ENCODE peak calls at places on chromosomes 5 and 9, in six cellular contexts. Y is foreskin fibroblast, C is adrenal gland, I is astrocyte of the spinal cord, P is tibial nerve, V is heart right ventricle. T is an unnamed sample.

GRCh38 chr9:138022756-138023393 is 145.3 kb downstream of the CACNA1B start:
- DNase-seq in Y (no peak), C (peak), I (no peak), P (no peak), V (no peak), T (no peak)

GRCh38 chr5:178363501-178364325 is 131.1 kb upstream of the PHYKPL start:
- DNase-seq in Y (no peak), C (no peak), I (no peak), P (no peak), V (no peak), T (no peak)

GRCh38 chr5:132681476-132681831 is 7.7 kb downstream of the IL4 start:
- DNase-seq in Y (no peak), C (no peak), I (no peak), P (no peak), V (no peak), T (no peak)

GRCh38 chr9:98171176-98171925 is 21.1 kb downstream of the CORO2A start:
- DNase-seq in Y (no peak), C (no peak), I (no peak), P (no peak), V (no peak), T (no peak)

GRCh38 chr5:124922255-124922975 is 176.0 kb upstream of the ZNF608 start:
- DNase-seq in Y (no peak), C (no peak), I (no peak), P (no peak), V (no peak), T (peak)

GRCh38 chr5:17151686-17152085 is 65.7 kb upstream of the BASP1 start:
- DNase-seq in Y (no peak), C (no peak), I (peak), P (no peak), V (no peak), T (no peak)

GRCh38 chr9:87778996-87779395 is 53.1 kb downstream of the CTSL start:
- DNase-seq in Y (no peak), C (no peak), I (no peak), P (no peak), V (no peak), T (no peak)

GRCh38 chr9:101758300-101758930 is 20.0 kb upstream of the GRIN3A start:
- DNase-seq in Y (no peak), C (no peak), I (no peak), P (no peak), V (no peak), T (no peak)

GRCh38 chr5:14406554-14406849 is 175.1 kb upstream of the OTULINL start:
- DNase-seq in Y (peak), C (no peak), I (peak), P (no peak), V (no peak), T (peak)

GRCh38 chr9:88776717-88777497 is 214.4 kb upstream of the S1PR3 start:
- DNase-seq in Y (peak), C (no peak), I (peak), P (no peak), V (no peak), T (peak)

GRCh38 chr5:143401253-143401845 is 2.1 kb downstream of the NR3C1 start:
- DNase-seq in Y (peak), C (no peak), I (peak), P (no peak), V (no peak), T (no peak)

GRCh38 chr9:82424599-82424998 is 436.0 kb downstream of the SPATA31D1 start:
- DNase-seq in Y (no peak), C (no peak), I (no peak), P (no peak), V (no peak), T (no peak)

GRCh38 chr9:347667-348292 is 133.1 kb downstream of the DOCK8 start:
- DNase-seq in Y (peak), C (no peak), I (peak), P (peak), V (no peak), T (peak)

GRCh38 chr9:93577045-93577939 is 908 bp downstream of the PHF2 start:
- DNase-seq in Y (peak), C (peak), I (no peak), P (no peak), V (peak), T (peak)

GRCh38 chr5:547086-547924 is 23.1 kb upstream of the SLC9A3 start:
- DNase-seq in Y (no peak), C (no peak), I (no peak), P (no peak), V (no peak), T (peak)

GRCh38 chr5:17217421-17218352 is at the start of gene BASP1:
- DNase-seq in Y (peak), C (peak), I (peak), P (peak), V (peak), T (peak)

GRCh38 chr9:113011911-113012381 is at the start of gene ZNF883:
- DNase-seq in Y (peak), C (peak), I (peak), P (no peak), V (peak), T (peak)

GRCh38 chr5:178668579-178668978 is 41.7 kb upstream of the CLK4 start:
- DNase-seq in Y (no peak), C (no peak), I (no peak), P (no peak), V (no peak), T (no peak)

GRCh38 chr5:6659941-6660684 is 26.9 kb downstream of the SRD5A1 start:
- DNase-seq in Y (no peak), C (no peak), I (no peak), P (no peak), V (no peak), T (no peak)

GRCh38 chr9:126695186-126696090 is 81.7 kb downstream of the LMX1B start:
- DNase-seq in Y (no peak), C (no peak), I (no peak), P (no peak), V (no peak), T (no peak)

GRCh38 chr5:154087260-154087659 is 48.5 kb downstream of the MFAP3 start:
- DNase-seq in Y (no peak), C (no peak), I (peak), P (no peak), V (no peak), T (no peak)

GRCh38 chr9:135490980-135491444 is 9.5 kb upstream of the MRPS2 start:
- DNase-seq in Y (no peak), C (no peak), I (no peak), P (no peak), V (no peak), T (no peak)

GRCh38 chr9:129996161-129996849 is 46.7 kb downstream of the FNBP1 start:
- DNase-seq in Y (peak), C (no peak), I (no peak), P (no peak), V (no peak), T (no peak)

GRCh38 chr5:180328296-180329137 is 24.6 kb downstream of the GFPT2 start:
- DNase-seq in Y (peak), C (peak), I (peak), P (peak), V (peak), T (peak)

GRCh38 chr5:32678472-32678871 is 32.6 kb upstream of the NPR3 start:
- DNase-seq in Y (no peak), C (no peak), I (no peak), P (no peak), V (no peak), T (no peak)

GRCh38 chr9:134273647-134274046 is 52.6 kb upstream of the RXRA start:
- DNase-seq in Y (no peak), C (no peak), I (no peak), P (no peak), V (no peak), T (no peak)

GRCh38 chr5:10124287-10124686 is 125.4 kb downstream of the ATPSCKMT start:
- DNase-seq in Y (peak), C (peak), I (no peak), P (no peak), V (peak), T (no peak)

GRCh38 chr9:97852399-97853055 is 499 bp upstream of the FOXE1 start:
- DNase-seq in Y (no peak), C (no peak), I (no peak), P (no peak), V (no peak), T (no peak)

GRCh38 chr5:20286512-20286911 is 298.5 kb upstream of the CDH18 start:
- DNase-seq in Y (peak), C (no peak), I (peak), P (no peak), V (no peak), T (peak)

GRCh38 chr5:40551706-40552557 is 127.8 kb upstream of the PTGER4 start:
- DNase-seq in Y (peak), C (no peak), I (peak), P (no peak), V (no peak), T (peak)

GRCh38 chr5:77400645-77401044 is 91.5 kb downstream of the WDR41 start:
- DNase-seq in Y (peak), C (no peak), I (no peak), P (no peak), V (no peak), T (no peak)

GRCh38 chr5:83470516-83470915 is 1.0 kb upstream of the VCAN start:
- DNase-seq in Y (no peak), C (no peak), I (no peak), P (no peak), V (no peak), T (no peak)

GRCh38 chr5:83470920-83471404 is 582 bp upstream of the VCAN start:
- DNase-seq in Y (peak), C (no peak), I (peak), P (no peak), V (no peak), T (no peak)

GRCh38 chr5:83472213-83472507 is 616 bp downstream of the VCAN start:
- DNase-seq in Y (no peak), C (no peak), I (no peak), P (no peak), V (no peak), T (peak)

GRCh38 chr5:83472508-83473343 is 1.2 kb downstream of the VCAN start:
- DNase-seq in Y (peak), C (peak), I (peak), P (peak), V (peak), T (no peak)

GRCh38 chr5:83471405-83472212 is at the start of gene VCAN:
- DNase-seq in Y (peak), C (peak), I (peak), P (peak), V (peak), T (peak)
- H3K4me3 ChIP-seq in Y (peak), C (no peak), I (peak), P (peak), V (peak), T (peak)

GRCh38 chr9:26892251-26893029 is at the start of gene CAAP1:
- DNase-seq in Y (peak), C (peak), I (peak), P (peak), V (peak), T (peak)
- TF ChIP-seq CTCF in Y (peak), C (peak), I (peak), P (peak), V (peak), T (peak)

GRCh38 chr5:137304227-137304874 is 194.8 kb downstream of the SPOCK1 start:
- DNase-seq in Y (no peak), C (peak), I (no peak), P (no peak), V (peak), T (no peak)

GRCh38 chr5:137308311-137308710 is 190.8 kb downstream of the SPOCK1 start:
- DNase-seq in Y (peak), C (no peak), I (no peak), P (no peak), V (no peak), T (no peak)

GRCh38 chr5:137309290-137309689 is 189.8 kb downstream of the SPOCK1 start:
- DNase-seq in Y (no peak), C (no peak), I (no peak), P (no peak), V (no peak), T (no peak)

GRCh38 chr5:137305971-137306592 is 193.0 kb downstream of the SPOCK1 start:
- DNase-seq in Y (no peak), C (no peak), I (no peak), P (no peak), V (no peak), T (no peak)

DNA sequence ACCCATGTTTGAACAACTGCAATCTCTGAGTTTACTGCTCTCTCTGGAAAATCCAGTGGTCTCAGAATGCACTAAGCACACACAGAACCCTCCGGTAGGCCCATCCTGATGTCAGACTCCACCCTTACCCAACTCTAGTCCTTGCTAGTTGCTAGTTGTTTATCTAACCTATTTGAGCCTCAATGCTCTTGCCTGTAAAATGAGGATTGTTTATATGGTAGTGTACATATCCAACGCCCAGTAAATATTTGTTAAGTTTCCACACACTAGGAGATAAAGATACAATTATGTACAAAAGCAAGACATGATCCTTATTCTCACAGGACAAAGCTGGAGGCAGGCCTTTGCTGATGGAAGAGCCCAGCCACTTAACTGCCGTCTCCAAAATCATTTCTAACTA is 192.2 kb downstream of the SPOCK1 start:
- DNase-seq in Y (no peak), C (no peak), I (no peak), P (no peak), V (no peak), T (no peak)
- H3K4me3 ChIP-seq in Y (no peak), C (no peak), I (no peak), P (no peak), V (no peak), T (no peak)

DNA sequence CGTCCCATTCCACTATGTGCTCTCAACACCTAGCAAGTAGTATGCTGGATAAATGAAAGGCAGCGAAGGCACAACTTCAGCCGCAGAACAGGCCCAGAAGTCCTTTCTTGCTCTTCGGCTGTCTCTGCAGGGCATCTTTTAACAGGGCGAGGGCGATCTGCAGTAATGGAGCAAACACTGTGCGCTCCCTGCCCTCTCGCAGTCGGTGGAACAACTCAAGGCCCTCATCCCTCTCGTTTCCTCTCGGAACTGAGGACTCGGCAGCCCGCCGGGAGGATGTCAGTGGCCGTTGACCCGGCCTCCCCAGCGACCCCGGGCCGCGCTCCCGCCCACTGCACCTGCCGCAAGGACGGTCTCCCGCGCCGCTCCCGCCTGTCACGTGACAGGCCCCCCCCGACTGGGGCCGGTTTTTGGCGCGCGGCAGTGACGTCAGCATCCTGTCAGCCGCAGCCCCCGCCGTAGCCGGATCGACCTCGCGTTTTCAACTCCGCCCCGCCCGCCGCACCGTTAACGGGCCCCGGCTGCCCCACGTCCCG is 1.1 kb downstream of the ZNF367 start:
- DNase-seq in Y (peak), C (peak), I (peak), P (peak), V (peak), T (peak)
- TF ChIP-seq CTCF in Y (no peak), C (no peak), I (no peak), P (no peak), V (no peak), T (no peak)

GRCh38 chr5:79069488-79070001 is at the start of the genes BHMT2 and DMGDH:
- DNase-seq in Y (peak), C (peak), I (peak), P (no peak), V (peak), T (peak)

GRCh38 chr5:79074641-79075040 is 5.1 kb downstream of the BHMT2 start:
- DNase-seq in Y (peak), C (no peak), I (peak), P (no peak), V (no peak), T (peak)

GRCh38 chr5:79075646-79076426 is 6.3 kb downstream of the BHMT2 start:
- DNase-seq in Y (peak), C (no peak), I (no peak), P (no peak), V (peak), T (no peak)

GRCh38 chr5:79070002-79070567 is 518 bp downstream of the BHMT2 start:
- DNase-seq in Y (peak), C (peak), I (no peak), P (peak), V (peak), T (no peak)
- H3K4me3 ChIP-seq in Y (peak), C (no peak), I (peak), P (peak), V (peak), T (no peak)

DNA sequence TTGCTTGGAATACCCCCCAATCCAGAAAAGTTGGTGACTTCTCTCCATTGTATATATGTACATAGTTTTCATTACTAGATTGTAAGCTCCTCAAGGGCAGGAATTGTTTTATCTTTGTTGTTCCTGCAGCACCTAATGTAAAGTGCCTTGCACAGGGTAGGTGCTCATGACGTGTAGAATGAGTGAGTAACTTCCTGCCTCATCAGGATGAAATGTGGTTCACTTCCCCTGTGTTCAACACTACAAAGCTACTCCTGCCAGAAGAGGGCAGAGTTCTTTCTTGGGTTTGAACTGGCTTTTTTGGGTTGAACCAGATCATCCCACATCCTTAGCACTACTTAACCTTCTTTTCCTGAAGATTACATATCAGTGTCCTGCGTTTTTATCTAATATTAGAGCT is 23.9 kb downstream of the GTF3C4 start:
- DNase-seq in Y (peak), C (no peak), I (no peak), P (no peak), V (no peak), T (peak)
- TF ChIP-seq CTCF in Y (no peak), C (no peak), I (no peak), P (no peak), V (no peak), T (peak)

GRCh38 chr5:54869691-54870090 is 115.7 kb downstream of the ESM1 start:
- DNase-seq in Y (peak), C (no peak), I (no peak), P (no peak), V (no peak), T (no peak)

GRCh38 chr5:54870251-54870650 is 115.1 kb downstream of the ESM1 start:
- DNase-seq in Y (no peak), C (no peak), I (no peak), P (no peak), V (no peak), T (no peak)

GRCh38 chr5:54868511-54869483 is 116.6 kb downstream of the ESM1 start:
- DNase-seq in Y (no peak), C (no peak), I (no peak), P (no peak), V (no peak), T (no peak)

GRCh38 chr5:54872810-54873209 is 112.6 kb downstream of the ESM1 start:
- DNase-seq in Y (no peak), C (no peak), I (no peak), P (no peak), V (no peak), T (no peak)

GRCh38 chr5:54867310-54867944 is 118.0 kb downstream of the ESM1 start:
- DNase-seq in Y (peak), C (no peak), I (peak), P (no peak), V (no peak), T (peak)
- H3K4me3 ChIP-seq in Y (peak), C (no peak), I (no peak), P (peak), V (no peak), T (no peak)

GRCh38 chr5:174583071-174583470 is 141.3 kb upstream of the MSX2 start:
- DNase-seq in Y (no peak), C (no peak), I (no peak), P (no peak), V (no peak), T (no peak)

GRCh38 chr5:174576042-174576441 is 148.3 kb upstream of the MSX2 start:
- DNase-seq in Y (no peak), C (no peak), I (no peak), P (no peak), V (no peak), T (no peak)

GRCh38 chr5:174585472-174585871 is 138.9 kb upstream of the MSX2 start:
- DNase-seq in Y (no peak), C (no peak), I (no peak), P (no peak), V (no peak), T (no peak)

DNA sequence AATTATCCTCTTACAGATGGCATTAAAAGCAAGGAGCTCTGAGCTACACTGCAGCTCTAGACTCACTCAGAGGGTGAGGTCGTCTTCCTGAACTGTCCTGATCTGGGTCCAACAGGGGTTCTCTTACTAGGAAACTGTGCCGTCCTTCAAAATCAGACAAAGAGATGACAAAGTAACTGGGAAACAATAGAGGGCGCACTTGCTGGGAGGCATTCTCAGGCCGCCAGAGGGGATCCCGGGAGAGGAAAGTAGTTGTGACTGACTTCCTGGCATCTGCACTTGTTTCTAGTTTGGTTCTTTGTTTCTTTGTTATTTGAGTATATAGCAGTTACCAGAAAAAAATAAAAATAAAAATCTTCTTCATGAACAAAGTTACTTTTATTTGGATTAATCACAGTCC is 142.9 kb upstream of the MSX2 start:
- DNase-seq in Y (no peak), C (no peak), I (no peak), P (no peak), V (no peak), T (no peak)
- TF ChIP-seq CTCF in Y (peak), C (no peak), I (peak), P (peak), V (peak), T (peak)

T was measured in epithelial cell of esophagus.